ENCODE peak calls at places on chromosome 2, in ten cellular contexts. Q is A549, D is mammary epithelial cell, S is fibroblast of pulmonary artery, E is choroid plexus epithelial cell, I is body of pancreas, N is left ventricle myocardium inferior, A is fibroblast of lung, B is testis, Z is right lobe of liver. H is an unnamed sample.

GRCh38 chr2:109689182-109689935 is 75.2 kb downstream of the SOWAHC start:
- DNase-seq in Q (no peak), D (no peak), S (no peak), E (no peak), I (no peak), N (no peak), A (no peak), B (no peak), Z (no peak), H (peak)

GRCh38 chr2:155377931-155378444 is 679.5 kb downstream of the KCNJ3 start:
- DNase-seq in Q (no peak), D (peak), S (peak), E (peak), I (no peak), N (no peak), A (peak), B (no peak), Z (no peak), H (no peak)

GRCh38 chr2:82795446-82795845 is 1663.6 kb downstream of the SUCLG1 start:
- DNase-seq in Q (no peak), D (peak), S (peak), E (peak), I (no peak), N (no peak), A (peak), B (no peak), Z (no peak), H (peak)

GRCh38 chr2:164808776-164809175 is 32.8 kb downstream of the COBLL1 start:
- DNase-seq in Q (no peak), D (peak), S (peak), E (peak), I (no peak), N (no peak), A (no peak), B (no peak), Z (no peak), H (peak)

GRCh38 chr2:197786010-197786877 is 1.1 kb upstream of the BOLL start:
- DNase-seq in Q (peak), D (no peak), S (no peak), E (no peak), I (peak), N (peak), A (no peak), B (peak), Z (no peak), H (no peak)

GRCh38 chr2:203909192-203909945 is 27.2 kb upstream of the ICOS start:
- DNase-seq in Q (peak), D (peak), S (peak), E (peak), I (peak), N (no peak), A (peak), B (peak), Z (no peak), H (peak)

GRCh38 chr2:177689623-177690022 is 297.1 kb downstream of the AGPS start:
- DNase-seq in Q (no peak), D (no peak), S (no peak), E (no peak), I (no peak), N (no peak), A (no peak), B (no peak), Z (no peak), H (no peak)

GRCh38 chr2:47437287-47437686 is 34.3 kb downstream of the MSH2 start:
- DNase-seq in Q (peak), D (no peak), S (peak), E (peak), I (no peak), N (no peak), A (peak), B (no peak), Z (no peak), H (peak)

GRCh38 chr2:241803387-241804325 is 5.3 kb upstream of the NEU4 start:
- DNase-seq in Q (no peak), D (peak), S (peak), E (peak), I (peak), N (peak), A (peak), B (peak), Z (peak), H (peak)

GRCh38 chr2:12227941-12228608 is 481.6 kb downstream of the LPIN1 start:
- DNase-seq in Q (no peak), D (peak), S (peak), E (peak), I (no peak), N (no peak), A (peak), B (no peak), Z (no peak), H (peak)

GRCh38 chr2:43099797-43100196 is 126.6 kb downstream of the ZFP36L2 start:
- DNase-seq in Q (no peak), D (no peak), S (no peak), E (no peak), I (no peak), N (no peak), A (no peak), B (no peak), Z (no peak), H (no peak)

GRCh38 chr2:43100362-43100882 is 126.0 kb downstream of the ZFP36L2 start:
- DNase-seq in Q (no peak), D (no peak), S (no peak), E (no peak), I (no peak), N (no peak), A (no peak), B (no peak), Z (no peak), H (no peak)

GRCh38 chr2:43102366-43103092 is 123.9 kb downstream of the ZFP36L2 start:
- DNase-seq in Q (no peak), D (no peak), S (peak), E (peak), I (peak), N (peak), A (peak), B (peak), Z (no peak), H (peak)

GRCh38 chr2:43101751-43102150 is 124.7 kb downstream of the ZFP36L2 start:
- DNase-seq in Q (no peak), D (no peak), S (no peak), E (no peak), I (no peak), N (no peak), A (no peak), B (no peak), Z (no peak), H (no peak)

GRCh38 chr2:43100883-43101662 is 125.3 kb downstream of the ZFP36L2 start:
- DNase-seq in Q (no peak), D (peak), S (no peak), E (no peak), I (peak), N (peak), A (peak), B (peak), Z (no peak), H (peak)
- H3K4me3 ChIP-seq in Q (no peak), D (peak), S (no peak), E (peak), I (no peak), N (peak), A (peak), B (peak), Z (peak), H (no peak)

DNA sequence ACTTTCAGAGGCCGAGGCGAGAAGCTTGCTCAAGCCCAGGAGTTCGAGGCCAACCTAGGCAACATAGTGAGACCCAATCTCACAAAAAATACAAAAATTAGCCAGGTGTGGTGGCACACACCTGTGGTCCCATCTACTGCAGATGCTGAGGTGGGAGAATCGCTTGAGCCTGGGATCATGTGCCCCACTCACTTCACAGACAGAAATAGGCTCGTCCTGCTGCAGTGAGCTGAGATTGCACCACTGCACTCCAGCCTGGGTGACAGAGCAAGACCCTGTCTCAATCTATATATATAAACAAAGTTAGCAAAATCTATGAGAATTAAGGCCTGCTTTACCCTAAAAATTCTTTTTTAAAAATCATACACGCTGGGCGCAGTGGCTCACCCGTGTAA is 50.8 kb downstream of the TEX44 start:
- DNase-seq in Q (no peak), D (no peak), S (no peak), E (no peak), I (no peak), N (no peak), A (no peak), B (no peak), Z (no peak), H (no peak)
- H3K4me3 ChIP-seq in Q (no peak), D (no peak), S (no peak), E (no peak), I (no peak), N (peak), A (no peak), B (no peak), Z (no peak), H (no peak)

GRCh38 chr2:239516286-239516953 is 115.6 kb upstream of the HDAC4 start:
- DNase-seq in Q (no peak), D (no peak), S (no peak), E (no peak), I (no peak), N (no peak), A (no peak), B (no peak), Z (no peak), H (no peak)
- H3K4me3 ChIP-seq in Q (no peak), D (no peak), S (no peak), E (no peak), I (no peak), N (no peak), A (no peak), B (no peak), Z (no peak), H (no peak)

GRCh38 chr2:215437614-215438013 is 1.7 kb upstream of the FN1 start:
- DNase-seq in Q (no peak), D (no peak), S (peak), E (peak), I (no peak), N (no peak), A (peak), B (no peak), Z (no peak), H (peak)
- H3K4me3 ChIP-seq in Q (no peak), D (no peak), S (peak), E (peak), I (no peak), N (peak), A (peak), B (no peak), Z (no peak), H (peak)

GRCh38 chr2:95272781-95273180 is 1.5 kb upstream of the PROM2 start:
- DNase-seq in Q (no peak), D (no peak), S (no peak), E (no peak), I (peak), N (no peak), A (no peak), B (peak), Z (no peak), H (no peak)

GRCh38 chr2:95275151-95275515 is 884 bp downstream of the PROM2 start:
- DNase-seq in Q (no peak), D (no peak), S (no peak), E (no peak), I (peak), N (no peak), A (no peak), B (no peak), Z (peak), H (no peak)

GRCh38 chr2:95273911-95274290 is 348 bp upstream of the PROM2 start:
- DNase-seq in Q (no peak), D (peak), S (no peak), E (no peak), I (no peak), N (no peak), A (no peak), B (no peak), Z (peak), H (no peak)

GRCh38 chr2:95275601-95276243 is 1.5 kb downstream of the PROM2 start:
- DNase-seq in Q (no peak), D (peak), S (no peak), E (no peak), I (peak), N (no peak), A (no peak), B (no peak), Z (peak), H (no peak)

GRCh38 chr2:95274291-95275150 is at the start of gene PROM2:
- DNase-seq in Q (no peak), D (peak), S (no peak), E (no peak), I (peak), N (no peak), A (no peak), B (no peak), Z (peak), H (no peak)
- H3K4me3 ChIP-seq in Q (no peak), D (peak), S (no peak), E (no peak), I (no peak), N (no peak), A (no peak), B (no peak), Z (no peak), H (no peak)

GRCh38 chr2:1238571-1239138 is 174.6 kb upstream of the TPO start:
- DNase-seq in Q (no peak), D (no peak), S (no peak), E (no peak), I (no peak), N (no peak), A (no peak), B (no peak), Z (no peak), H (no peak)
- H3K4me3 ChIP-seq in Q (no peak), D (no peak), S (no peak), E (no peak), I (no peak), N (no peak), A (no peak), B (no peak), Z (no peak), H (no peak)

GRCh38 chr2:55916473-55917049 is 7.0 kb downstream of the EFEMP1 start:
- DNase-seq in Q (no peak), D (no peak), S (no peak), E (peak), I (no peak), N (no peak), A (peak), B (no peak), Z (no peak), H (peak)
- H3K4me3 ChIP-seq in Q (no peak), D (no peak), S (peak), E (no peak), I (no peak), N (no peak), A (no peak), B (no peak), Z (no peak), H (no peak)

GRCh38 chr2:163734911-163735691 is 707 bp downstream of the FIGN start:
- DNase-seq in Q (no peak), D (peak), S (peak), E (peak), I (no peak), N (no peak), A (peak), B (no peak), Z (no peak), H (peak)
- H3K4me3 ChIP-seq in Q (peak), D (peak), S (peak), E (peak), I (peak), N (peak), A (peak), B (peak), Z (peak), H (peak)

GRCh38 chr2:240567137-240567871 is 980 bp upstream of the RNPEPL1 start:
- DNase-seq in Q (no peak), D (no peak), S (no peak), E (peak), I (peak), N (peak), A (no peak), B (peak), Z (peak), H (no peak)

GRCh38 chr2:240567872-240568677 is at the start of gene RNPEPL1:
- DNase-seq in Q (no peak), D (peak), S (no peak), E (no peak), I (peak), N (peak), A (peak), B (peak), Z (peak), H (peak)

GRCh38 chr2:240565267-240566202 is 2.7 kb upstream of the RNPEPL1 start:
- DNase-seq in Q (peak), D (peak), S (peak), E (peak), I (peak), N (peak), A (no peak), B (peak), Z (peak), H (no peak)

GRCh38 chr2:240564571-240565266 is 3.6 kb upstream of the RNPEPL1 start:
- DNase-seq in Q (no peak), D (no peak), S (peak), E (peak), I (no peak), N (no peak), A (no peak), B (peak), Z (peak), H (no peak)

DNA sequence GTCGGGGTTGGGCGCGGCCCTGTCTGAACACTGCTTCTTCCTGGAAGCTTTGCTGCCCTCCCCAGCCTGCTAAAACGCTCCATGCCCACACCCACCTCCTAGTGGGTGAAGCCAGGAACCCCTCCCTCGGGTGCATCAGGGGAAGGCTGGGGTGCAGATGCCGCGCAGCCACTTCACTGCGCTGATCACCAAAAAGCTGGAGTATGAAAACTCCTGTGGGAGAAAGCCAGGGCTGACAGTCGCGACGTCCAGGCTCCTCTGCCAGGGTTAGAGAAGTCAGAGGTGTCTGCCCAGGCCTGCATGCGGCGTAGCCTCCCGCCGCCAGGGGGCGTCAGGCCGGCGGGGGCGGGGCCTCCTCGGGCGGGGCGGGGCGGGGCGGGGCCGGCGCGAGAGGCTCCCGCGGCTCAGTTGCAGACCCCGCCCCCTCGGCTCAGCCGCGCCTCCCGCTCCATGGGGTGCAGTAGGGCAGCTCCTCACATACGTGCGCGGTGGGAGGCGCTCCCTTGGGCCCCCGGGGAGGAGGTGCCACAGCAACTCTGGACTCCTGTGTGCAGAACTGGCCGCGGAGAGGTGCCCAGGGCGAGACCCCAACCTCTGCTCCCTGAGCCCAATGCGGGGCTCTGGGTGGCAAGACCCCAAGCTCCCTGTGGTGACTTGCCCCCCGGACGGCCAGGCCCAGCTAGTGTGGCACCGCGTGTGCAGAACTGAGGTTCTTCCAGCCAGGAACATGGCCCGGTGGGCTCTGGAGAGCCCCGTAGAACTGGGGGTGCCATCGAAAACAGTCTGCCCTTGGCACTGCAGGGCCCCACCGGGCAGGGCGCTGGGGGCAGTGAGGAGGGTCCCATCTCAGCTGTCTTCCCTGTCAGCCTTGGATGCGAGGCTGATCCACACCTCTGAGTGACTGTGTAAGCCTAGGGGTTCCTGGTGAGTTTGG is 1.8 kb upstream of the RNPEPL1 start:
- DNase-seq in Q (no peak), D (peak), S (peak), E (peak), I (peak), N (peak), A (peak), B (peak), Z (peak), H (peak)
- H3K4me3 ChIP-seq in Q (peak), D (peak), S (peak), E (peak), I (no peak), N (peak), A (peak), B (peak), Z (peak), H (peak)